ENCODE peak calls at places on chromosome 1, in nine cellular contexts. S is stimulated activated CD4-positive, alpha-beta T cell treated with anti-CD3 and anti-CD28 coated beads, Interleukin-4, amount 100 ng/mL, for 24 hours; O is activated CD8-positive, alpha-beta memory T cell treated with anti-CD3 and anti-CD28 coated beads for 24 hours; Q is K562; I is GM20000; K is astrocyte of the hippocampus; E is fibroblast of the conjunctiva; R is GM18507; D is SK-MEL-5. G is an unnamed sample.

GRCh38 chr1:168945870-168946269 is 160.6 kb upstream of the ATP1B1 start:
- DNase-seq in S (no peak), O (no peak), Q (no peak), I (no peak), K (peak; percentile 6), E (no peak), R (no peak), D (no peak), G (peak; percentile 60)

GRCh38 chr1:29190718-29191117 is 9.0 kb upstream of the SRSF4 start:
- DNase-seq in S (no peak), O (no peak), Q (no peak), I (no peak), K (no peak), E (no peak), R (no peak), D (no peak), G (no peak)

GRCh38 chr1:203592156-203592555 is 34.5 kb upstream of the ATP2B4 start:
- DNase-seq in S (no peak), O (no peak), Q (no peak), I (no peak), K (peak; percentile 63), E (no peak), R (no peak), D (no peak), G (peak; percentile 40)

GRCh38 chr1:221174598-221174997 is 295.4 kb downstream of the HLX start:
- DNase-seq in S (no peak), O (no peak), Q (no peak), I (no peak), K (no peak), E (peak; percentile 4), R (no peak), D (peak; percentile 52), G (no peak)

GRCh38 chr1:198528376-198528775 is 12.1 kb downstream of the ATP6V1G3 start:
- DNase-seq in S (no peak), O (no peak), Q (no peak), I (no peak), K (peak; percentile 3), E (peak; percentile 2), R (no peak), D (no peak), G (no peak)

GRCh38 chr1:1001057-1001630 is 1.2 kb upstream of the HES4 start:
- DNase-seq in S (no peak), O (no peak), Q (peak; percentile 58), I (peak; percentile 63), K (no peak), E (no peak), R (no peak), D (no peak), G (no peak)

GRCh38 chr1:45522324-45523104 is 830 bp upstream of the PRDX1 start:
- DNase-seq in S (peak; percentile 30), O (no peak), Q (no peak), I (no peak), K (peak; percentile 55), E (no peak), R (no peak), D (no peak), G (no peak)

GRCh38 chr1:27016376-27016775 is 3.7 kb upstream of the TENT5B start:
- DNase-seq in S (no peak), O (no peak), Q (no peak), I (no peak), K (no peak), E (no peak), R (no peak), D (no peak), G (no peak)

GRCh38 chr1:207032528-207033017 is at the start of gene C1orf116:
- DNase-seq in S (no peak), O (no peak), Q (peak; percentile 96), I (no peak), K (no peak), E (no peak), R (no peak), D (peak; percentile 63), G (no peak)

GRCh38 chr1:4108741-4109625 is 208.9 kb upstream of the C1orf174 start:
- DNase-seq in S (no peak), O (no peak), Q (no peak), I (no peak), K (no peak), E (no peak), R (no peak), D (no peak), G (no peak)

GRCh38 chr1:229388876-229389580 is 44.9 kb downstream of the ACTA1 start:
- DNase-seq in S (no peak), O (no peak), Q (no peak), I (no peak), K (peak; percentile 15), E (peak; percentile 16), R (no peak), D (no peak), G (no peak)

GRCh38 chr1:151294748-151295462 is 12.8 kb downstream of the ZNF687 start:
- DNase-seq in S (no peak), O (no peak), Q (no peak), I (no peak), K (no peak), E (no peak), R (no peak), D (peak; percentile 86), G (no peak)

GRCh38 chr1:248373761-248374160 is 1.8 kb upstream of the OR2T6 start:
- DNase-seq in S (no peak), O (no peak), Q (no peak), I (no peak), K (no peak), E (no peak), R (no peak), D (no peak), G (no peak)

GRCh38 chr1:193558491-193559028 is 372.1 kb upstream of the B3GALT2 start:
- DNase-seq in S (peak; percentile 21), O (peak; percentile 79), Q (no peak), I (no peak), K (peak; percentile 86), E (peak; percentile 70), R (no peak), D (peak; percentile 26), G (no peak)